ENCODE peak calls at places on chromosomes 5 and 9, in nine cellular contexts. One of them, this sample, is unnamed.

GRCh38 chr5:33010851-33011250 is 299.7 kb downstream of the NPR3 start:
- DNase-seq in uterus: no peak
- DNase-seq in K562: no peak
- DNase-seq in adrenal gland: no peak
- DNase-seq in AG04450: no peak
- DNase-seq in aorta: no peak
- DNase-seq in transverse colon: no peak
- DNase-seq in IMR-90: peak; percentile 74
- DNase-seq in CD8-positive, alpha-beta memory T cell: no peak
- DNase-seq in this sample: no peak

GRCh38 chr9:83986765-83987401 is 6.3 kb downstream of the RMI1 start:
- DNase-seq in transverse colon: peak; percentile 70
- DNase-seq in uterus: no peak
- DNase-seq in CD8-positive, alpha-beta memory T cell: no peak
- DNase-seq in adrenal gland: peak; percentile 74
- DNase-seq in aorta: peak; percentile 55
- DNase-seq in AG04450: no peak
- DNase-seq in IMR-90: peak; percentile 37
- DNase-seq in K562: no peak
- DNase-seq in this sample: peak; percentile 33

GRCh38 chr9:73780916-73781315 is 629.3 kb downstream of the ANXA1 start:
- DNase-seq in aorta: no peak
- DNase-seq in adrenal gland: no peak
- DNase-seq in IMR-90: no peak
- DNase-seq in transverse colon: no peak
- DNase-seq in CD8-positive, alpha-beta memory T cell: no peak
- DNase-seq in AG04450: no peak
- DNase-seq in uterus: no peak
- DNase-seq in K562: no peak
- DNase-seq in this sample: peak; percentile 15

GRCh38 chr5:117594165-117594564 is 1019.5 kb upstream of the SEMA6A start:
- DNase-seq in CD8-positive, alpha-beta memory T cell: no peak
- DNase-seq in K562: no peak
- DNase-seq in uterus: no peak
- DNase-seq in aorta: no peak
- DNase-seq in transverse colon: no peak
- DNase-seq in AG04450: no peak
- DNase-seq in IMR-90: no peak
- DNase-seq in adrenal gland: no peak
- DNase-seq in this sample: peak; percentile 72

GRCh38 chr5:168366124-168366523 is 74.7 kb downstream of the WWC1 start:
- DNase-seq in K562: no peak
- DNase-seq in uterus: no peak
- DNase-seq in transverse colon: no peak
- DNase-seq in IMR-90: peak; percentile 95
- DNase-seq in AG04450: peak; percentile 63
- DNase-seq in adrenal gland: no peak
- DNase-seq in aorta: no peak
- DNase-seq in CD8-positive, alpha-beta memory T cell: no peak
- DNase-seq in this sample: peak; percentile 87

GRCh38 chr5:170552486-170553122 is 48.8 kb downstream of the KCNIP1 start:
- DNase-seq in uterus: peak; percentile 88
- DNase-seq in AG04450: peak; percentile 82
- DNase-seq in transverse colon: peak; percentile 62
- DNase-seq in CD8-positive, alpha-beta memory T cell: no peak
- DNase-seq in adrenal gland: peak; percentile 93
- DNase-seq in IMR-90: peak; percentile 88
- DNase-seq in aorta: peak; percentile 79
- DNase-seq in K562: no peak
- DNase-seq in this sample: peak; percentile 78

GRCh38 chr5:36796171-36796570 is 80.4 kb upstream of the NIPBL start:
- DNase-seq in aorta: no peak
- DNase-seq in uterus: no peak
- DNase-seq in transverse colon: no peak
- DNase-seq in K562: no peak
- DNase-seq in CD8-positive, alpha-beta memory T cell: no peak
- DNase-seq in adrenal gland: no peak
- DNase-seq in AG04450: no peak
- DNase-seq in IMR-90: no peak
- DNase-seq in this sample: no peak

GRCh38 chr9:74499111-74499601 is 2.0 kb downstream of the RORB start:
- DNase-seq in transverse colon: no peak
- DNase-seq in adrenal gland: peak; percentile 68
- DNase-seq in IMR-90: no peak
- DNase-seq in K562: no peak
- DNase-seq in aorta: peak; percentile 43
- DNase-seq in CD8-positive, alpha-beta memory T cell: no peak
- DNase-seq in AG04450: no peak
- DNase-seq in uterus: no peak
- DNase-seq in this sample: no peak

GRCh38 chr9:133113163-133113927 is 7.7 kb downstream of the RALGDS start:
- DNase-seq in uterus: no peak
- DNase-seq in transverse colon: no peak
- DNase-seq in K562: no peak
- DNase-seq in CD8-positive, alpha-beta memory T cell: no peak
- DNase-seq in IMR-90: peak; percentile 51
- DNase-seq in aorta: peak; percentile 85
- DNase-seq in AG04450: no peak
- DNase-seq in adrenal gland: peak; percentile 84
- DNase-seq in this sample: no peak

GRCh38 chr5:38453506-38453905 is 102.9 kb downstream of the LIFR start:
- DNase-seq in aorta: no peak
- DNase-seq in IMR-90: no peak
- DNase-seq in uterus: no peak
- DNase-seq in CD8-positive, alpha-beta memory T cell: peak; percentile 78
- DNase-seq in transverse colon: no peak
- DNase-seq in K562: no peak
- DNase-seq in AG04450: no peak
- DNase-seq in adrenal gland: peak; percentile 49
- DNase-seq in this sample: no peak

GRCh38 chr9:112894031-112894430 is 3.4 kb upstream of the SLC46A2 start:
- DNase-seq in uterus: no peak
- DNase-seq in IMR-90: peak; percentile 33
- DNase-seq in transverse colon: no peak
- DNase-seq in AG04450: no peak
- DNase-seq in aorta: no peak
- DNase-seq in CD8-positive, alpha-beta memory T cell: no peak
- DNase-seq in K562: no peak
- DNase-seq in adrenal gland: no peak
- DNase-seq in this sample: no peak

GRCh38 chr9:124452326-124452725 is 2.1 kb downstream of the ADGRD2 start:
- DNase-seq in uterus: no peak
- DNase-seq in CD8-positive, alpha-beta memory T cell: no peak
- DNase-seq in AG04450: no peak
- DNase-seq in IMR-90: no peak
- DNase-seq in adrenal gland: no peak
- DNase-seq in K562: peak; percentile 33
- DNase-seq in transverse colon: no peak
- DNase-seq in aorta: peak; percentile 71
- DNase-seq in this sample: no peak

GRCh38 chr9:18606281-18606680 is 132.3 kb downstream of the ADAMTSL1 start:
- DNase-seq in uterus: no peak
- DNase-seq in aorta: no peak
- DNase-seq in K562: no peak
- DNase-seq in IMR-90: peak; percentile 30
- DNase-seq in CD8-positive, alpha-beta memory T cell: no peak
- DNase-seq in transverse colon: no peak
- DNase-seq in AG04450: no peak
- DNase-seq in adrenal gland: no peak
- DNase-seq in this sample: no peak

GRCh38 chr5:13910637-13911288 is 33.7 kb downstream of the DNAH5 start:
- DNase-seq in K562: no peak
- DNase-seq in aorta: no peak
- DNase-seq in transverse colon: no peak
- DNase-seq in AG04450: no peak
- DNase-seq in adrenal gland: no peak
- DNase-seq in IMR-90: no peak
- DNase-seq in uterus: no peak
- DNase-seq in CD8-positive, alpha-beta memory T cell: no peak
- DNase-seq in this sample: no peak

GRCh38 chr5:93079046-93079445 is 502.0 kb downstream of the NR2F1-AS1 start:
- DNase-seq in AG04450: no peak
- DNase-seq in CD8-positive, alpha-beta memory T cell: no peak
- DNase-seq in K562: no peak
- DNase-seq in IMR-90: no peak
- DNase-seq in transverse colon: no peak
- DNase-seq in aorta: no peak
- DNase-seq in adrenal gland: no peak
- DNase-seq in uterus: no peak
- DNase-seq in this sample: no peak

GRCh38 chr9:109467936-109468335 is 30.2 kb downstream of the PTPN3 start:
- DNase-seq in uterus: no peak
- DNase-seq in CD8-positive, alpha-beta memory T cell: no peak
- DNase-seq in aorta: no peak
- DNase-seq in K562: no peak
- DNase-seq in IMR-90: peak; percentile 28
- DNase-seq in transverse colon: no peak
- DNase-seq in adrenal gland: no peak
- DNase-seq in AG04450: no peak
- DNase-seq in this sample: no peak

GRCh38 chr5:139799359-139799758 is 3.8 kb downstream of the PSD2 start:
- DNase-seq in K562: no peak
- DNase-seq in transverse colon: no peak
- DNase-seq in IMR-90: no peak
- DNase-seq in AG04450: no peak
- DNase-seq in adrenal gland: no peak
- DNase-seq in aorta: no peak
- DNase-seq in CD8-positive, alpha-beta memory T cell: no peak
- DNase-seq in uterus: no peak
- DNase-seq in this sample: no peak

GRCh38 chr9:717722-718121 is 123.8 kb upstream of the DMRT1 start:
- DNase-seq in CD8-positive, alpha-beta memory T cell: no peak
- DNase-seq in IMR-90: no peak
- DNase-seq in K562: no peak
- DNase-seq in aorta: no peak
- DNase-seq in transverse colon: no peak
- DNase-seq in uterus: no peak
- DNase-seq in adrenal gland: no peak
- DNase-seq in AG04450: no peak
- DNase-seq in this sample: no peak

GRCh38 chr9:713046-713445 is 128.5 kb upstream of the DMRT1 start:
- DNase-seq in CD8-positive, alpha-beta memory T cell: no peak
- DNase-seq in adrenal gland: no peak
- DNase-seq in K562: no peak
- DNase-seq in AG04450: no peak
- DNase-seq in uterus: no peak
- DNase-seq in transverse colon: no peak
- DNase-seq in IMR-90: no peak
- DNase-seq in aorta: no peak
- DNase-seq in this sample: no peak

GRCh38 chr9:714675-715074 is 126.8 kb upstream of the DMRT1 start:
- DNase-seq in CD8-positive, alpha-beta memory T cell: no peak
- DNase-seq in K562: no peak
- DNase-seq in AG04450: no peak
- DNase-seq in IMR-90: no peak
- DNase-seq in aorta: no peak
- DNase-seq in adrenal gland: no peak
- DNase-seq in transverse colon: no peak
- DNase-seq in uterus: no peak
- DNase-seq in this sample: no peak

GRCh38 chr9:715743-716400 is 125.6 kb upstream of the DMRT1 start:
- DNase-seq in uterus: no peak
- DNase-seq in CD8-positive, alpha-beta memory T cell: no peak
- DNase-seq in K562: no peak
- DNase-seq in adrenal gland: no peak
- DNase-seq in IMR-90: peak; percentile 68
- DNase-seq in transverse colon: no peak
- DNase-seq in AG04450: no peak
- DNase-seq in aorta: no peak
- DNase-seq in this sample: no peak

GRCh38 chr9:715310-715709 is 126.2 kb upstream of the DMRT1 start:
- DNase-seq in CD8-positive, alpha-beta memory T cell: no peak
- DNase-seq in AG04450: no peak
- DNase-seq in K562: no peak
- DNase-seq in transverse colon: no peak
- DNase-seq in uterus: no peak
- DNase-seq in aorta: no peak
- DNase-seq in IMR-90: no peak
- DNase-seq in adrenal gland: no peak
- DNase-seq in this sample: no peak
- H3K4me3 ChIP-seq in CD8-positive, alpha-beta memory T cell: no peak overlapping the region
- H3K4me3 ChIP-seq in AG04450: peak overlapping the region; percentile 22
- H3K4me3 ChIP-seq in K562: no peak overlapping the region
- H3K4me3 ChIP-seq in transverse colon: no peak overlapping the region
- H3K4me3 ChIP-seq in uterus: no peak overlapping the region
- H3K4me3 ChIP-seq in aorta: peak overlapping the region; percentile 81
- H3K4me3 ChIP-seq in IMR-90: no peak overlapping the region
- H3K4me3 ChIP-seq in adrenal gland: no peak overlapping the region
- H3K4me3 ChIP-seq in this sample: no peak overlapping the region

DNA sequence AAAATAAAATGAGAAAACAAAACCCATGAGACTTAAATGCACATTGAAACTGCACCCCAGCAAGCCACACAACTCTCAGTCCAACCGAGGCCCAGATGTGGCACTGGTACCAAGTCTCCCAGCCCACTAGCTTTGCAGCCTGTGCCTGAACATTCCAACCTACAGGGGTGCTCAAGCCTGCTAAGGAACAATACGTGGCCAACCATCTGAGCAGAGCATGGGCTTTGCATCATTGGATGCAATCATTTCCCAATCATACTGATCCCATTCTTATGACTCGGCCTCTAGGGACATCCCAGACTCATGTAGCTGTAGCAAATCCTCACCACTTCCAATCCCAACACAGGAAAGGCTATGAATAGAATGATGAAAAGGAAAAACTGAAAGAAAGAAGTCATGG is 297.2 kb downstream of the SPOCK1 start:
- DNase-seq in aorta: no peak
- DNase-seq in CD8-positive, alpha-beta memory T cell: no peak
- DNase-seq in K562: no peak
- DNase-seq in uterus: peak; percentile 19
- DNase-seq in transverse colon: no peak
- DNase-seq in IMR-90: peak; percentile 59
- DNase-seq in adrenal gland: no peak
- DNase-seq in AG04450: no peak
- DNase-seq in this sample: peak; percentile 72
- H3K4me3 ChIP-seq in aorta: no peak overlapping the region
- H3K4me3 ChIP-seq in CD8-positive, alpha-beta memory T cell: no peak overlapping the region
- H3K4me3 ChIP-seq in K562: no peak overlapping the region
- H3K4me3 ChIP-seq in uterus: no peak overlapping the region
- H3K4me3 ChIP-seq in transverse colon: no peak overlapping the region
- H3K4me3 ChIP-seq in IMR-90: no peak overlapping the region
- H3K4me3 ChIP-seq in adrenal gland: no peak overlapping the region
- H3K4me3 ChIP-seq in AG04450: no peak overlapping the region
- H3K4me3 ChIP-seq in this sample: no peak overlapping the region

GRCh38 chr5:180072556-180072955 is 997 bp upstream of the RNF130 start:
- DNase-seq in aorta: no peak
- DNase-seq in AG04450: no peak
- DNase-seq in uterus: no peak
- DNase-seq in CD8-positive, alpha-beta memory T cell: peak; percentile 11
- DNase-seq in IMR-90: no peak
- DNase-seq in transverse colon: no peak
- DNase-seq in K562: no peak
- DNase-seq in adrenal gland: peak; percentile 63
- DNase-seq in this sample: no peak
- H3K4me3 ChIP-seq in aorta: no peak overlapping the region
- H3K4me3 ChIP-seq in AG04450: no peak overlapping the region
- H3K4me3 ChIP-seq in uterus: peak overlapping the region; percentile 62
- H3K4me3 ChIP-seq in CD8-positive, alpha-beta memory T cell: peak overlapping the region; percentile 56
- H3K4me3 ChIP-seq in IMR-90: no peak overlapping the region
- H3K4me3 ChIP-seq in transverse colon: no peak overlapping the region
- H3K4me3 ChIP-seq in K562: no peak overlapping the region
- H3K4me3 ChIP-seq in adrenal gland: peak overlapping the region; percentile 96
- H3K4me3 ChIP-seq in this sample: no peak overlapping the region

GRCh38 chr9:134336924-134337323 is 10.7 kb downstream of the RXRA start:
- DNase-seq in adrenal gland: no peak
- DNase-seq in transverse colon: no peak
- DNase-seq in CD8-positive, alpha-beta memory T cell: no peak
- DNase-seq in IMR-90: no peak
- DNase-seq in K562: no peak
- DNase-seq in aorta: no peak
- DNase-seq in AG04450: no peak
- DNase-seq in uterus: no peak
- DNase-seq in this sample: no peak
- H3K4me3 ChIP-seq in adrenal gland: no peak overlapping the region
- H3K4me3 ChIP-seq in transverse colon: no peak overlapping the region
- H3K4me3 ChIP-seq in CD8-positive, alpha-beta memory T cell: no peak overlapping the region
- H3K4me3 ChIP-seq in IMR-90: no peak overlapping the region
- H3K4me3 ChIP-seq in K562: no peak overlapping the region
- H3K4me3 ChIP-seq in aorta: no peak overlapping the region
- H3K4me3 ChIP-seq in AG04450: no peak overlapping the region
- H3K4me3 ChIP-seq in uterus: no peak overlapping the region
- H3K4me3 ChIP-seq in this sample: no peak overlapping the region